ENCODE peak calls at places on chromosome 15, in five cellular contexts. One of them, this sample, is unnamed.

GRCh38 chr15:100468265-100468664 is 60.5 kb downstream of the CERS3 start:
- DNase-seq in gastrocnemius medialis: no peak
- DNase-seq in hepatocyte: peak; percentile 49
- DNase-seq in right atrium auricular region: no peak
- DNase-seq in heart right ventricle: no peak
- DNase-seq in this sample: no peak

GRCh38 chr15:76012021-76012551 is at the start of gene NRG4:
- DNase-seq in right atrium auricular region: no peak
- DNase-seq in gastrocnemius medialis: peak; percentile 77
- DNase-seq in hepatocyte: no peak
- DNase-seq in heart right ventricle: no peak
- DNase-seq in this sample: no peak

GRCh38 chr15:62940359-62940754 is 102.2 kb upstream of the TPM1 start:
- DNase-seq in hepatocyte: no peak
- DNase-seq in right atrium auricular region: no peak
- DNase-seq in gastrocnemius medialis: peak; percentile 58
- DNase-seq in heart right ventricle: no peak
- DNase-seq in this sample: peak; percentile 83

GRCh38 chr15:32643907-32644445 is 2.5 kb downstream of the SCG5 start:
- DNase-seq in gastrocnemius medialis: no peak
- DNase-seq in hepatocyte: no peak
- DNase-seq in right atrium auricular region: no peak
- DNase-seq in heart right ventricle: no peak
- DNase-seq in this sample: no peak

GRCh38 chr15:59654043-59654442 is 3.3 kb downstream of the GTF2A2 start:
- DNase-seq in right atrium auricular region: no peak
- DNase-seq in gastrocnemius medialis: no peak
- DNase-seq in hepatocyte: no peak
- DNase-seq in heart right ventricle: no peak
- DNase-seq in this sample: no peak

GRCh38 chr15:26888761-26889160 is 21.9 kb downstream of the GABRA5 start:
- DNase-seq in heart right ventricle: no peak
- DNase-seq in hepatocyte: no peak
- DNase-seq in gastrocnemius medialis: no peak
- DNase-seq in right atrium auricular region: no peak
- DNase-seq in this sample: no peak

GRCh38 chr15:49242820-49243219 is 72.8 kb downstream of the GALK2 start:
- DNase-seq in right atrium auricular region: no peak
- DNase-seq in gastrocnemius medialis: no peak
- DNase-seq in hepatocyte: no peak
- DNase-seq in heart right ventricle: no peak
- DNase-seq in this sample: no peak

GRCh38 chr15:90598053-90598577 is 68.4 kb downstream of the CRTC3 start:
- DNase-seq in heart right ventricle: peak; percentile 59
- DNase-seq in right atrium auricular region: peak; percentile 70
- DNase-seq in hepatocyte: peak; percentile 45
- DNase-seq in gastrocnemius medialis: peak; percentile 86
- DNase-seq in this sample: no peak

GRCh38 chr15:26555898-26556297 is 217.0 kb downstream of the GABRB3 start:
- DNase-seq in gastrocnemius medialis: no peak
- DNase-seq in heart right ventricle: no peak
- DNase-seq in right atrium auricular region: no peak
- DNase-seq in hepatocyte: no peak
- DNase-seq in this sample: no peak

GRCh38 chr15:41258706-41259471 is 27.8 kb downstream of the CHP1 start:
- DNase-seq in hepatocyte: peak; percentile 62
- DNase-seq in gastrocnemius medialis: no peak
- DNase-seq in heart right ventricle: no peak
- DNase-seq in right atrium auricular region: no peak
- DNase-seq in this sample: no peak

GRCh38 chr15:80162059-80162554 is 9.3 kb downstream of the FAH start:
- DNase-seq in gastrocnemius medialis: no peak
- DNase-seq in hepatocyte: no peak
- DNase-seq in right atrium auricular region: no peak
- DNase-seq in heart right ventricle: no peak
- DNase-seq in this sample: no peak

GRCh38 chr15:79154491-79155182 is 64.1 kb upstream of the RASGRF1 start:
- DNase-seq in heart right ventricle: no peak
- DNase-seq in hepatocyte: no peak
- DNase-seq in right atrium auricular region: no peak
- DNase-seq in gastrocnemius medialis: no peak
- DNase-seq in this sample: no peak

GRCh38 chr15:42547926-42548257 is 701 bp downstream of the LRRC57 start:
- DNase-seq in gastrocnemius medialis: no peak
- DNase-seq in hepatocyte: no peak
- DNase-seq in right atrium auricular region: no peak
- DNase-seq in heart right ventricle: no peak
- DNase-seq in this sample: no peak

GRCh38 chr15:32723171-32723948 is 5.6 kb downstream of the GREM1 start:
- DNase-seq in right atrium auricular region: no peak
- DNase-seq in heart right ventricle: no peak
- DNase-seq in gastrocnemius medialis: no peak
- DNase-seq in hepatocyte: no peak
- DNase-seq in this sample: no peak

GRCh38 chr15:38905634-38906033 is 341.0 kb upstream of the RASGRP1 start:
- DNase-seq in right atrium auricular region: no peak
- DNase-seq in hepatocyte: no peak
- DNase-seq in heart right ventricle: no peak
- DNase-seq in gastrocnemius medialis: no peak
- DNase-seq in this sample: no peak

GRCh38 chr15:39362832-39363561 is 217.9 kb upstream of the THBS1 start:
- DNase-seq in hepatocyte: peak; percentile 41
- DNase-seq in gastrocnemius medialis: no peak
- DNase-seq in heart right ventricle: no peak
- DNase-seq in right atrium auricular region: no peak
- DNase-seq in this sample: no peak

GRCh38 chr15:97410907-97411575 is 549.5 kb upstream of the ARRDC4 start:
- DNase-seq in hepatocyte: no peak
- DNase-seq in heart right ventricle: no peak
- DNase-seq in gastrocnemius medialis: no peak
- DNase-seq in right atrium auricular region: no peak
- DNase-seq in this sample: no peak

GRCh38 chr15:65303687-65304392 is 637 bp upstream of the RNU5B-1 start:
- DNase-seq in right atrium auricular region: peak; percentile 82
- DNase-seq in gastrocnemius medialis: peak; percentile 55
- DNase-seq in heart right ventricle: peak; percentile 56
- DNase-seq in hepatocyte: peak; percentile 71
- DNase-seq in this sample: no peak

GRCh38 chr15:57150066-57150865 is 226.0 kb upstream of the CGNL1 start:
- DNase-seq in gastrocnemius medialis: no peak
- DNase-seq in hepatocyte: no peak
- DNase-seq in heart right ventricle: no peak
- DNase-seq in right atrium auricular region: no peak
- DNase-seq in this sample: no peak

GRCh38 chr15:63283126-63283525 is 5.7 kb downstream of the APH1B start:
- DNase-seq in hepatocyte: no peak
- DNase-seq in heart right ventricle: no peak
- DNase-seq in gastrocnemius medialis: peak; percentile 28
- DNase-seq in right atrium auricular region: no peak
- DNase-seq in this sample: no peak

GRCh38 chr15:59456114-59456513 is 18.1 kb downstream of the FAM81A start:
- DNase-seq in heart right ventricle: no peak
- DNase-seq in right atrium auricular region: no peak
- DNase-seq in hepatocyte: peak; percentile 28
- DNase-seq in gastrocnemius medialis: no peak
- DNase-seq in this sample: no peak

GRCh38 chr15:62904511-62904910 is 138.0 kb upstream of the TPM1 start:
- DNase-seq in right atrium auricular region: no peak
- DNase-seq in heart right ventricle: no peak
- DNase-seq in hepatocyte: no peak
- DNase-seq in gastrocnemius medialis: no peak
- DNase-seq in this sample: no peak

GRCh38 chr15:29170496-29170895 is 99.1 kb downstream of the NSMCE3 start:
- DNase-seq in gastrocnemius medialis: no peak
- DNase-seq in hepatocyte: no peak
- DNase-seq in right atrium auricular region: no peak
- DNase-seq in heart right ventricle: no peak
- DNase-seq in this sample: no peak

GRCh38 chr15:79863886-79864285 is 32.9 kb downstream of the MTHFS start:
- DNase-seq in gastrocnemius medialis: no peak
- DNase-seq in hepatocyte: no peak
- DNase-seq in right atrium auricular region: no peak
- DNase-seq in heart right ventricle: no peak
- DNase-seq in this sample: no peak

GRCh38 chr15:74422723-74423442 is 10.9 kb downstream of the SEMA7A start:
- DNase-seq in heart right ventricle: no peak
- DNase-seq in hepatocyte: no peak
- DNase-seq in gastrocnemius medialis: peak; percentile 24
- DNase-seq in right atrium auricular region: no peak
- DNase-seq in this sample: no peak

GRCh38 chr15:38189651-38190280 is 62.9 kb upstream of the SPRED1 start:
- DNase-seq in hepatocyte: no peak
- DNase-seq in heart right ventricle: no peak
- DNase-seq in right atrium auricular region: no peak
- DNase-seq in gastrocnemius medialis: no peak
- DNase-seq in this sample: no peak

GRCh38 chr15:32824777-32825176 is 107.0 kb downstream of the GREM1 start:
- DNase-seq in right atrium auricular region: no peak
- DNase-seq in heart right ventricle: no peak
- DNase-seq in hepatocyte: no peak
- DNase-seq in gastrocnemius medialis: no peak
- DNase-seq in this sample: no peak

GRCh38 chr15:55796321-55796965 is 53.5 kb upstream of the PRTG start:
- DNase-seq in right atrium auricular region: no peak
- DNase-seq in hepatocyte: peak; percentile 14
- DNase-seq in gastrocnemius medialis: no peak
- DNase-seq in heart right ventricle: no peak
- DNase-seq in this sample: no peak

GRCh38 chr15:56693761-56694160 is 39.5 kb downstream of the ZNF280D start:
- DNase-seq in right atrium auricular region: no peak
- DNase-seq in gastrocnemius medialis: no peak
- DNase-seq in hepatocyte: no peak
- DNase-seq in heart right ventricle: no peak
- DNase-seq in this sample: no peak

GRCh38 chr15:90530250-90531051 is 728 bp downstream of the CRTC3 start:
- DNase-seq in gastrocnemius medialis: peak; percentile 62
- DNase-seq in right atrium auricular region: peak; percentile 63
- DNase-seq in heart right ventricle: peak; percentile 41
- DNase-seq in hepatocyte: peak; percentile 68
- DNase-seq in this sample: no peak

GRCh38 chr15:29252231-29252630 is 17.4 kb downstream of the NSMCE3 start:
- DNase-seq in heart right ventricle: no peak
- DNase-seq in gastrocnemius medialis: no peak
- DNase-seq in right atrium auricular region: no peak
- DNase-seq in hepatocyte: no peak
- DNase-seq in this sample: no peak

GRCh38 chr15:29064731-29065130 is 179.0 kb downstream of the APBA2 start:
- DNase-seq in hepatocyte: no peak
- DNase-seq in right atrium auricular region: no peak
- DNase-seq in heart right ventricle: no peak
- DNase-seq in gastrocnemius medialis: no peak
- DNase-seq in this sample: no peak

GRCh38 chr15:26967719-26968269 is 3.2 kb upstream of the GABRG3 start:
- DNase-seq in right atrium auricular region: no peak
- DNase-seq in heart right ventricle: no peak
- DNase-seq in hepatocyte: peak; percentile 59
- DNase-seq in gastrocnemius medialis: no peak
- DNase-seq in this sample: no peak

GRCh38 chr15:27989838-27990237 is 109.3 kb downstream of the OCA2 start:
- DNase-seq in hepatocyte: no peak
- DNase-seq in gastrocnemius medialis: no peak
- DNase-seq in right atrium auricular region: no peak
- DNase-seq in heart right ventricle: no peak
- DNase-seq in this sample: no peak

GRCh38 chr15:64699767-64700388 is 75.5 kb downstream of the RBPMS2 start:
- DNase-seq in hepatocyte: peak; percentile 62
- DNase-seq in right atrium auricular region: peak; percentile 65
- DNase-seq in gastrocnemius medialis: peak; percentile 85
- DNase-seq in heart right ventricle: peak; percentile 70
- DNase-seq in this sample: no peak

GRCh38 chr15:77506311-77507150 is 85.8 kb downstream of the HMG20A start:
- DNase-seq in right atrium auricular region: peak; percentile 87
- DNase-seq in gastrocnemius medialis: peak; percentile 33
- DNase-seq in hepatocyte: no peak
- DNase-seq in heart right ventricle: peak; percentile 91
- DNase-seq in this sample: no peak

GRCh38 chr15:68316061-68316804 is 38.7 kb downstream of the FEM1B start:
- DNase-seq in right atrium auricular region: no peak
- DNase-seq in hepatocyte: no peak
- DNase-seq in heart right ventricle: no peak
- DNase-seq in gastrocnemius medialis: no peak
- DNase-seq in this sample: peak; percentile 84
- TF ChIP-seq CTCF in right atrium auricular region: no peak
- TF ChIP-seq CTCF in hepatocyte: peak; percentile 40
- TF ChIP-seq CTCF in heart right ventricle: no peak
- TF ChIP-seq CTCF in gastrocnemius medialis: no peak
- TF ChIP-seq CTCF in this sample: no peak

GRCh38 chr15:89299896-89300295 is 34.7 kb downstream of the POLG start:
- DNase-seq in gastrocnemius medialis: no peak
- DNase-seq in right atrium auricular region: no peak
- DNase-seq in heart right ventricle: no peak
- DNase-seq in hepatocyte: no peak
- DNase-seq in this sample: no peak
- TF ChIP-seq CTCF in gastrocnemius medialis: no peak
- TF ChIP-seq CTCF in right atrium auricular region: no peak
- TF ChIP-seq CTCF in heart right ventricle: peak; percentile 35
- TF ChIP-seq CTCF in hepatocyte: peak; percentile 39
- TF ChIP-seq CTCF in this sample: no peak

GRCh38 chr15:83206387-83206970 is 1.1 kb downstream of the HDGFL3 start:
- DNase-seq in hepatocyte: no peak
- DNase-seq in heart right ventricle: peak; percentile 12
- DNase-seq in right atrium auricular region: no peak
- DNase-seq in gastrocnemius medialis: no peak
- DNase-seq in this sample: no peak

GRCh38 chr15:83209333-83209732 is 1.7 kb upstream of the HDGFL3 start:
- DNase-seq in hepatocyte: no peak
- DNase-seq in heart right ventricle: no peak
- DNase-seq in gastrocnemius medialis: no peak
- DNase-seq in right atrium auricular region: no peak
- DNase-seq in this sample: no peak

GRCh38 chr15:83206971-83207621 is 527 bp downstream of the HDGFL3 start:
- DNase-seq in right atrium auricular region: no peak
- DNase-seq in gastrocnemius medialis: no peak
- DNase-seq in heart right ventricle: peak; percentile 24
- DNase-seq in hepatocyte: peak; percentile 72
- DNase-seq in this sample: no peak

GRCh38 chr15:83208357-83208661 is 686 bp upstream of the HDGFL3 start:
- DNase-seq in right atrium auricular region: no peak
- DNase-seq in gastrocnemius medialis: no peak
- DNase-seq in heart right ventricle: no peak
- DNase-seq in hepatocyte: no peak
- DNase-seq in this sample: no peak

GRCh38 chr15:83207622-83208356 is at the start of gene HDGFL3:
- DNase-seq in right atrium auricular region: no peak
- DNase-seq in heart right ventricle: peak; percentile 79
- DNase-seq in hepatocyte: peak; percentile 81
- DNase-seq in gastrocnemius medialis: peak; percentile 31
- DNase-seq in this sample: no peak
- TF ChIP-seq CTCF in right atrium auricular region: no peak
- TF ChIP-seq CTCF in heart right ventricle: no peak
- TF ChIP-seq CTCF in hepatocyte: no peak
- TF ChIP-seq CTCF in gastrocnemius medialis: no peak
- TF ChIP-seq CTCF in this sample: no peak

GRCh38 chr15:35533130-35534110 is 12.5 kb downstream of the DPH6 start:
- DNase-seq in heart right ventricle: no peak
- DNase-seq in right atrium auricular region: no peak
- DNase-seq in gastrocnemius medialis: no peak
- DNase-seq in hepatocyte: no peak
- DNase-seq in this sample: no peak
- TF ChIP-seq CTCF in heart right ventricle: no peak
- TF ChIP-seq CTCF in right atrium auricular region: no peak
- TF ChIP-seq CTCF in gastrocnemius medialis: no peak
- TF ChIP-seq CTCF in hepatocyte: no peak
- TF ChIP-seq CTCF in this sample: no peak